ENCODE peak calls at places on chromosomes 2 and 18, in seven cellular contexts. One of them, this sample, is unnamed.

GRCh38 chr18:23694642-23695430 is 5.6 kb downstream of the LAMA3 start:
- DNase-seq in esophagus muscularis mucosa: no peak
- DNase-seq in transverse colon: no peak
- DNase-seq in tibial nerve: no peak
- DNase-seq in sigmoid colon: no peak
- DNase-seq in K562: no peak
- DNase-seq in A549: no peak
- DNase-seq in this sample: no peak

GRCh38 chr2:109324859-109325258 is 195.9 kb downstream of the SH3RF3 start:
- DNase-seq in tibial nerve: peak
- DNase-seq in A549: no peak
- DNase-seq in sigmoid colon: peak
- DNase-seq in K562: no peak
- DNase-seq in transverse colon: peak
- DNase-seq in esophagus muscularis mucosa: no peak
- DNase-seq in this sample: no peak

GRCh38 chr2:239883326-239884050 is 141.7 kb downstream of the NDUFA10 start:
- DNase-seq in transverse colon: no peak
- DNase-seq in tibial nerve: no peak
- DNase-seq in esophagus muscularis mucosa: peak
- DNase-seq in K562: no peak
- DNase-seq in sigmoid colon: no peak
- DNase-seq in A549: no peak
- DNase-seq in this sample: peak

GRCh38 chr2:6412533-6413085 is 453.1 kb downstream of the CMPK2 start:
- DNase-seq in A549: no peak
- DNase-seq in esophagus muscularis mucosa: no peak
- DNase-seq in tibial nerve: no peak
- DNase-seq in K562: no peak
- DNase-seq in sigmoid colon: no peak
- DNase-seq in transverse colon: no peak
- DNase-seq in this sample: no peak

GRCh38 chr18:79077181-79077580 is 8.0 kb downstream of the ATP9B start:
- DNase-seq in transverse colon: no peak
- DNase-seq in tibial nerve: no peak
- DNase-seq in K562: no peak
- DNase-seq in A549: no peak
- DNase-seq in esophagus muscularis mucosa: no peak
- DNase-seq in sigmoid colon: no peak
- DNase-seq in this sample: no peak

GRCh38 chr2:23497063-23497462 is 112.1 kb downstream of the KLHL29 start:
- DNase-seq in A549: no peak
- DNase-seq in sigmoid colon: no peak
- DNase-seq in transverse colon: no peak
- DNase-seq in K562: no peak
- DNase-seq in tibial nerve: peak
- DNase-seq in esophagus muscularis mucosa: no peak
- DNase-seq in this sample: no peak

GRCh38 chr18:74951165-74951760 is 257.7 kb downstream of the PTGR3 start:
- DNase-seq in sigmoid colon: no peak
- DNase-seq in K562: no peak
- DNase-seq in esophagus muscularis mucosa: no peak
- DNase-seq in A549: peak
- DNase-seq in transverse colon: peak
- DNase-seq in tibial nerve: peak
- DNase-seq in this sample: no peak

GRCh38 chr2:191369034-191369433 is 123.8 kb downstream of the MYO1B start:
- DNase-seq in K562: no peak
- DNase-seq in transverse colon: no peak
- DNase-seq in sigmoid colon: no peak
- DNase-seq in tibial nerve: no peak
- DNase-seq in A549: no peak
- DNase-seq in esophagus muscularis mucosa: no peak
- DNase-seq in this sample: no peak

GRCh38 chr2:226760412-226761194 is 39.0 kb downstream of the IRS1 start:
- DNase-seq in transverse colon: no peak
- DNase-seq in esophagus muscularis mucosa: no peak
- DNase-seq in A549: no peak
- DNase-seq in sigmoid colon: no peak
- DNase-seq in tibial nerve: no peak
- DNase-seq in K562: no peak
- DNase-seq in this sample: no peak

GRCh38 chr18:25815659-25816058 is 274.8 kb downstream of the SS18 start:
- DNase-seq in tibial nerve: no peak
- DNase-seq in K562: no peak
- DNase-seq in sigmoid colon: no peak
- DNase-seq in A549: no peak
- DNase-seq in transverse colon: no peak
- DNase-seq in esophagus muscularis mucosa: peak
- DNase-seq in this sample: no peak

GRCh38 chr18:9902832-9903231 is 11.0 kb upstream of the VAPA start:
- DNase-seq in K562: no peak
- DNase-seq in esophagus muscularis mucosa: no peak
- DNase-seq in transverse colon: no peak
- DNase-seq in sigmoid colon: no peak
- DNase-seq in A549: no peak
- DNase-seq in tibial nerve: no peak
- DNase-seq in this sample: no peak

GRCh38 chr2:104702451-104702850 is 151.5 kb upstream of the POU3F3 start:
- DNase-seq in A549: no peak
- DNase-seq in tibial nerve: no peak
- DNase-seq in K562: no peak
- DNase-seq in transverse colon: no peak
- DNase-seq in sigmoid colon: no peak
- DNase-seq in esophagus muscularis mucosa: no peak
- DNase-seq in this sample: no peak

GRCh38 chr2:225512873-225513580 is 113.5 kb downstream of the NYAP2 start:
- DNase-seq in tibial nerve: no peak
- DNase-seq in K562: no peak
- DNase-seq in esophagus muscularis mucosa: no peak
- DNase-seq in sigmoid colon: no peak
- DNase-seq in transverse colon: no peak
- DNase-seq in A549: peak
- DNase-seq in this sample: no peak

GRCh38 chr18:66916834-66917233 is 312.9 kb upstream of the CDH19 start:
- DNase-seq in esophagus muscularis mucosa: no peak
- DNase-seq in sigmoid colon: no peak
- DNase-seq in tibial nerve: no peak
- DNase-seq in A549: peak
- DNase-seq in transverse colon: no peak
- DNase-seq in K562: no peak
- DNase-seq in this sample: no peak
- TF ChIP-seq EP300 in esophagus muscularis mucosa: no peak
- TF ChIP-seq EP300 in sigmoid colon: no peak
- TF ChIP-seq EP300 in tibial nerve: no peak
- TF ChIP-seq EP300 in A549: no peak
- TF ChIP-seq EP300 in transverse colon: no peak
- TF ChIP-seq EP300 in K562: no peak
- TF ChIP-seq EP300 in this sample: no peak

GRCh38 chr2:135741395-135742306 is at the start of gene UBXN4:
- DNase-seq in transverse colon: peak
- DNase-seq in tibial nerve: peak
- DNase-seq in A549: peak
- DNase-seq in K562: peak
- DNase-seq in sigmoid colon: peak
- DNase-seq in esophagus muscularis mucosa: peak
- DNase-seq in this sample: peak
- TF ChIP-seq EP300 in transverse colon: no peak
- TF ChIP-seq EP300 in tibial nerve: peak
- TF ChIP-seq EP300 in A549: no peak
- TF ChIP-seq EP300 in K562: no peak
- TF ChIP-seq EP300 in sigmoid colon: no peak
- TF ChIP-seq EP300 in esophagus muscularis mucosa: no peak
- TF ChIP-seq EP300 in this sample: no peak

GRCh38 chr2:16617282-16618266 is 48.1 kb downstream of the CYRIA start:
- DNase-seq in A549: peak
- DNase-seq in esophagus muscularis mucosa: no peak
- DNase-seq in tibial nerve: no peak
- DNase-seq in K562: peak
- DNase-seq in transverse colon: no peak
- DNase-seq in sigmoid colon: no peak
- DNase-seq in this sample: no peak
- TF ChIP-seq EP300 in A549: no peak
- TF ChIP-seq EP300 in esophagus muscularis mucosa: no peak
- TF ChIP-seq EP300 in tibial nerve: no peak
- TF ChIP-seq EP300 in K562: no peak
- TF ChIP-seq EP300 in transverse colon: no peak
- TF ChIP-seq EP300 in sigmoid colon: no peak
- TF ChIP-seq EP300 in this sample: no peak

GRCh38 chr2:8599421-8600242 is 82.2 kb upstream of the ID2 start:
- DNase-seq in tibial nerve: no peak
- DNase-seq in A549: no peak
- DNase-seq in K562: no peak
- DNase-seq in esophagus muscularis mucosa: no peak
- DNase-seq in sigmoid colon: no peak
- DNase-seq in transverse colon: no peak
- DNase-seq in this sample: peak
- TF ChIP-seq EP300 in tibial nerve: no peak
- TF ChIP-seq EP300 in A549: no peak
- TF ChIP-seq EP300 in K562: no peak
- TF ChIP-seq EP300 in esophagus muscularis mucosa: no peak
- TF ChIP-seq EP300 in sigmoid colon: no peak
- TF ChIP-seq EP300 in transverse colon: no peak
- TF ChIP-seq EP300 in this sample: no peak

GRCh38 chr2:33340265-33340664 is 136.2 kb upstream of the RASGRP3 start:
- DNase-seq in esophagus muscularis mucosa: peak
- DNase-seq in A549: no peak
- DNase-seq in K562: no peak
- DNase-seq in sigmoid colon: peak
- DNase-seq in transverse colon: peak
- DNase-seq in tibial nerve: peak
- DNase-seq in this sample: peak
- TF ChIP-seq EP300 in esophagus muscularis mucosa: no peak
- TF ChIP-seq EP300 in A549: no peak
- TF ChIP-seq EP300 in K562: no peak
- TF ChIP-seq EP300 in sigmoid colon: no peak
- TF ChIP-seq EP300 in transverse colon: no peak
- TF ChIP-seq EP300 in tibial nerve: peak
- TF ChIP-seq EP300 in this sample: no peak

GRCh38 chr18:3649135-3649558 is 199.2 kb downstream of the TGIF1 start:
- DNase-seq in tibial nerve: no peak
- DNase-seq in transverse colon: no peak
- DNase-seq in K562: no peak
- DNase-seq in A549: no peak
- DNase-seq in esophagus muscularis mucosa: no peak
- DNase-seq in sigmoid colon: no peak
- DNase-seq in this sample: no peak

GRCh38 chr18:3647636-3648035 is 197.7 kb downstream of the TGIF1 start:
- DNase-seq in esophagus muscularis mucosa: no peak
- DNase-seq in A549: no peak
- DNase-seq in tibial nerve: no peak
- DNase-seq in transverse colon: no peak
- DNase-seq in K562: no peak
- DNase-seq in sigmoid colon: no peak
- DNase-seq in this sample: no peak

GRCh38 chr18:3651266-3651665 is 201.3 kb downstream of the TGIF1 start:
- DNase-seq in transverse colon: no peak
- DNase-seq in tibial nerve: no peak
- DNase-seq in K562: no peak
- DNase-seq in sigmoid colon: no peak
- DNase-seq in esophagus muscularis mucosa: no peak
- DNase-seq in A549: no peak
- DNase-seq in this sample: no peak

GRCh38 chr18:3648695-3649094 is 198.7 kb downstream of the TGIF1 start:
- DNase-seq in A549: no peak
- DNase-seq in tibial nerve: no peak
- DNase-seq in esophagus muscularis mucosa: no peak
- DNase-seq in K562: no peak
- DNase-seq in sigmoid colon: no peak
- DNase-seq in transverse colon: no peak
- DNase-seq in this sample: no peak

DNA sequence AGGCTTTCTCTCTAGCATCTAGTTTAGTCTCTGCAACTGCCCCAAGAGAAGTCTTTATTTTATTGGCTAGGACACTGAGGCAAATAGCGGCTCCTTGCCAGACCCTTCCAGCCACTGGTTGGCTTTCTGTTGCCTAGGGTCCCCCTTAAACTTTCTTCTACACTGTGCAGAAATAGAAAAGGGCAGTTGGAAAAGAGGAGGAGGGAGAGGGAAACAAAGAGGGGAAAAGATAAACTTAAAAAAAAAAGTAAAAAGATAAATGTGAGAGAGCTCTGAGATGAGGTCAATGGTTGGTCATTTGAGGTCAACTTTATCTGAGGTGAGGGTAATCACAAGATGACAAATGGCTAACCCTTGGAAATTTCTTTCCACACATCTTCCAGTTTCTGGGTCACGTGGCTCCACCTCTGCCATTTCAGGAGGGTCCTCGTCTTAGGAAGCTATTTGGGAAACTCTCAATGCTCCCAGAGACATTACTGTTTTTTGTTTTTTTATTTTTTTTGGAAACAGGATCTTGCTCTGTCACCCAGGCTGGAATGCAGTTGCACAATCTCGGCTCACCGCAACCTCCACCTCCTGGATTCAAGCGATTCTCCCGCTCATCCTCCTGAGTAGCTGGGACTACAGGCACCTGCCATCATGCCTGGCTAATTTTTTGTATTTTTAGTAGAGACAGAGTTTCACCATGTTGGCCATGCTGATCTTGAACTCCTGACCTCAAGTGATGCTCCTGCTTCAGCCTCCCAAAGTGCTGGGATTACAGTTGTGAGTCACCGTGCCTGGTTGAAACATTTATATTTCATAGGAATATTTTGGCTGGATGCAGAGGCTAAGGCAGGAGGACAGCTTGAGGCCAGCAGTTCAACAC is 199.8 kb downstream of the TGIF1 start:
- DNase-seq in esophagus muscularis mucosa: no peak
- DNase-seq in transverse colon: no peak
- DNase-seq in tibial nerve: peak
- DNase-seq in A549: peak
- DNase-seq in K562: no peak
- DNase-seq in sigmoid colon: no peak
- DNase-seq in this sample: no peak
- TF ChIP-seq EP300 in esophagus muscularis mucosa: no peak
- TF ChIP-seq EP300 in transverse colon: no peak
- TF ChIP-seq EP300 in tibial nerve: peak
- TF ChIP-seq EP300 in A549: peak
- TF ChIP-seq EP300 in K562: peak
- TF ChIP-seq EP300 in sigmoid colon: no peak
- TF ChIP-seq EP300 in this sample: no peak